ENCODE peak calls at places on chromosomes 12 and 14, in seven cellular contexts. One of them, this sample, is unnamed.

GRCh38 chr12:51549637-51550036 is 41.4 kb upstream of the SCN8A start:
- DNase-seq in astrocyte of the spinal cord: peak; percentile 3
- DNase-seq in naive thymus-derived CD4-positive, alpha-beta T cell: no peak
- DNase-seq in fibroblast of lung: no peak
- DNase-seq in Karpas-422: no peak
- DNase-seq in hepatocyte: no peak
- DNase-seq in HFF-Myc: no peak
- DNase-seq in this sample: no peak

GRCh38 chr14:32934891-32935633 is 3.6 kb upstream of the NPAS3 start:
- DNase-seq in astrocyte of the spinal cord: no peak
- DNase-seq in naive thymus-derived CD4-positive, alpha-beta T cell: no peak
- DNase-seq in fibroblast of lung: no peak
- DNase-seq in Karpas-422: no peak
- DNase-seq in hepatocyte: no peak
- DNase-seq in HFF-Myc: no peak
- DNase-seq in this sample: no peak

GRCh38 chr12:101925352-101925751 is 48.0 kb downstream of the DRAM1 start:
- DNase-seq in astrocyte of the spinal cord: peak; percentile 86
- DNase-seq in naive thymus-derived CD4-positive, alpha-beta T cell: no peak
- DNase-seq in fibroblast of lung: peak; percentile 94
- DNase-seq in Karpas-422: no peak
- DNase-seq in hepatocyte: peak; percentile 60
- DNase-seq in HFF-Myc: peak; percentile 66
- DNase-seq in this sample: no peak

GRCh38 chr14:65164825-65165135 is 62.5 kb upstream of the MAX start:
- DNase-seq in astrocyte of the spinal cord: no peak
- DNase-seq in naive thymus-derived CD4-positive, alpha-beta T cell: no peak
- DNase-seq in fibroblast of lung: no peak
- DNase-seq in Karpas-422: no peak
- DNase-seq in hepatocyte: no peak
- DNase-seq in HFF-Myc: no peak
- DNase-seq in this sample: no peak

GRCh38 chr12:121949643-121950397 is 31.4 kb downstream of the CFAP251 start:
- DNase-seq in astrocyte of the spinal cord: peak; percentile 87
- DNase-seq in naive thymus-derived CD4-positive, alpha-beta T cell: no peak
- DNase-seq in fibroblast of lung: peak; percentile 87
- DNase-seq in Karpas-422: no peak
- DNase-seq in hepatocyte: peak; percentile 62
- DNase-seq in HFF-Myc: peak; percentile 54
- DNase-seq in this sample: no peak

GRCh38 chr12:71791473-71792150 is 36.9 kb downstream of the RAB21 start:
- DNase-seq in astrocyte of the spinal cord: no peak
- DNase-seq in naive thymus-derived CD4-positive, alpha-beta T cell: no peak
- DNase-seq in fibroblast of lung: no peak
- DNase-seq in Karpas-422: no peak
- DNase-seq in hepatocyte: no peak
- DNase-seq in HFF-Myc: no peak
- DNase-seq in this sample: no peak

GRCh38 chr14:70782361-70782760 is 27.0 kb downstream of the MAP3K9 start:
- DNase-seq in astrocyte of the spinal cord: peak; percentile 89
- DNase-seq in naive thymus-derived CD4-positive, alpha-beta T cell: no peak
- DNase-seq in fibroblast of lung: no peak
- DNase-seq in Karpas-422: no peak
- DNase-seq in hepatocyte: no peak
- DNase-seq in HFF-Myc: no peak
- DNase-seq in this sample: no peak

GRCh38 chr12:67630373-67631088 is 18.0 kb upstream of the DYRK2 start:
- DNase-seq in astrocyte of the spinal cord: peak; percentile 13
- DNase-seq in naive thymus-derived CD4-positive, alpha-beta T cell: peak; percentile 96
- DNase-seq in fibroblast of lung: peak; percentile 3
- DNase-seq in Karpas-422: peak; percentile 61
- DNase-seq in hepatocyte: no peak
- DNase-seq in HFF-Myc: peak; percentile 10
- DNase-seq in this sample: no peak

GRCh38 chr12:32566663-32567634 is 112.2 kb upstream of the DNM1L start:
- DNase-seq in astrocyte of the spinal cord: no peak
- DNase-seq in naive thymus-derived CD4-positive, alpha-beta T cell: no peak
- DNase-seq in fibroblast of lung: no peak
- DNase-seq in Karpas-422: no peak
- DNase-seq in hepatocyte: no peak
- DNase-seq in HFF-Myc: no peak
- DNase-seq in this sample: no peak

GRCh38 chr14:59631237-59631636 is 54.6 kb upstream of the CCDC175 start:
- DNase-seq in astrocyte of the spinal cord: no peak
- DNase-seq in naive thymus-derived CD4-positive, alpha-beta T cell: no peak
- DNase-seq in fibroblast of lung: peak; percentile 0
- DNase-seq in Karpas-422: peak; percentile 63
- DNase-seq in hepatocyte: no peak
- DNase-seq in HFF-Myc: no peak
- DNase-seq in this sample: no peak

GRCh38 chr14:65131176-65131765 is 29.0 kb upstream of the MAX start:
- DNase-seq in astrocyte of the spinal cord: peak; percentile 21
- DNase-seq in naive thymus-derived CD4-positive, alpha-beta T cell: no peak
- DNase-seq in fibroblast of lung: peak; percentile 6
- DNase-seq in Karpas-422: no peak
- DNase-seq in hepatocyte: peak; percentile 75
- DNase-seq in HFF-Myc: peak; percentile 32
- DNase-seq in this sample: no peak

GRCh38 chr14:35695647-35696046 is 113.4 kb downstream of the RALGAPA1 start:
- DNase-seq in astrocyte of the spinal cord: no peak
- DNase-seq in naive thymus-derived CD4-positive, alpha-beta T cell: no peak
- DNase-seq in fibroblast of lung: no peak
- DNase-seq in Karpas-422: no peak
- DNase-seq in hepatocyte: no peak
- DNase-seq in HFF-Myc: no peak
- DNase-seq in this sample: no peak

GRCh38 chr12:115394498-115395220 is 710.7 kb upstream of the TBX3 start:
- DNase-seq in astrocyte of the spinal cord: no peak
- DNase-seq in naive thymus-derived CD4-positive, alpha-beta T cell: no peak
- DNase-seq in fibroblast of lung: peak; percentile 30
- DNase-seq in Karpas-422: no peak
- DNase-seq in hepatocyte: peak; percentile 41
- DNase-seq in HFF-Myc: no peak
- DNase-seq in this sample: no peak

GRCh38 chr14:99043258-99043615 is 228.8 kb downstream of the BCL11B start:
- DNase-seq in astrocyte of the spinal cord: no peak
- DNase-seq in naive thymus-derived CD4-positive, alpha-beta T cell: no peak
- DNase-seq in fibroblast of lung: no peak
- DNase-seq in Karpas-422: no peak
- DNase-seq in hepatocyte: no peak
- DNase-seq in HFF-Myc: no peak
- DNase-seq in this sample: peak; percentile 27

GRCh38 chr12:53579545-53579955 is 46.6 kb downstream of the ATF7 start:
- DNase-seq in astrocyte of the spinal cord: no peak
- DNase-seq in naive thymus-derived CD4-positive, alpha-beta T cell: no peak
- DNase-seq in fibroblast of lung: no peak
- DNase-seq in Karpas-422: no peak
- DNase-seq in hepatocyte: no peak
- DNase-seq in HFF-Myc: no peak
- DNase-seq in this sample: no peak

GRCh38 chr12:2382391-2383155 is 329.8 kb downstream of the CACNA1C start:
- DNase-seq in astrocyte of the spinal cord: no peak
- DNase-seq in naive thymus-derived CD4-positive, alpha-beta T cell: no peak
- DNase-seq in fibroblast of lung: peak; percentile 20
- DNase-seq in Karpas-422: peak; percentile 47
- DNase-seq in hepatocyte: no peak
- DNase-seq in HFF-Myc: no peak
- DNase-seq in this sample: no peak

GRCh38 chr12:118375348-118375747 is 1.0 kb upstream of the SUDS3 start:
- DNase-seq in astrocyte of the spinal cord: no peak
- DNase-seq in naive thymus-derived CD4-positive, alpha-beta T cell: no peak
- DNase-seq in fibroblast of lung: no peak
- DNase-seq in Karpas-422: no peak
- DNase-seq in hepatocyte: no peak
- DNase-seq in HFF-Myc: no peak
- DNase-seq in this sample: no peak
- H3K4me3 ChIP-seq in astrocyte of the spinal cord: no peak overlapping the region
- H3K4me3 ChIP-seq in naive thymus-derived CD4-positive, alpha-beta T cell: no peak overlapping the region
- H3K4me3 ChIP-seq in fibroblast of lung: no peak overlapping the region
- H3K4me3 ChIP-seq in Karpas-422: peak overlapping the region; percentile 86
- H3K4me3 ChIP-seq in hepatocyte: no peak overlapping the region
- H3K4me3 ChIP-seq in HFF-Myc: peak overlapping the region; percentile 82
- H3K4me3 ChIP-seq in this sample: no peak overlapping the region

GRCh38 chr12:13097526-13097925 is 5.9 kb downstream of the GSG1 start:
- DNase-seq in astrocyte of the spinal cord: no peak
- DNase-seq in naive thymus-derived CD4-positive, alpha-beta T cell: no peak
- DNase-seq in fibroblast of lung: no peak
- DNase-seq in Karpas-422: no peak
- DNase-seq in hepatocyte: no peak
- DNase-seq in HFF-Myc: no peak
- DNase-seq in this sample: no peak
- H3K4me3 ChIP-seq in astrocyte of the spinal cord: no peak overlapping the region
- H3K4me3 ChIP-seq in naive thymus-derived CD4-positive, alpha-beta T cell: no peak overlapping the region
- H3K4me3 ChIP-seq in fibroblast of lung: peak overlapping the region; percentile 47
- H3K4me3 ChIP-seq in Karpas-422: peak overlapping the region; percentile 70
- H3K4me3 ChIP-seq in hepatocyte: no peak overlapping the region
- H3K4me3 ChIP-seq in HFF-Myc: peak overlapping the region; percentile 10
- H3K4me3 ChIP-seq in this sample: peak overlapping the region; percentile 36

DNA sequence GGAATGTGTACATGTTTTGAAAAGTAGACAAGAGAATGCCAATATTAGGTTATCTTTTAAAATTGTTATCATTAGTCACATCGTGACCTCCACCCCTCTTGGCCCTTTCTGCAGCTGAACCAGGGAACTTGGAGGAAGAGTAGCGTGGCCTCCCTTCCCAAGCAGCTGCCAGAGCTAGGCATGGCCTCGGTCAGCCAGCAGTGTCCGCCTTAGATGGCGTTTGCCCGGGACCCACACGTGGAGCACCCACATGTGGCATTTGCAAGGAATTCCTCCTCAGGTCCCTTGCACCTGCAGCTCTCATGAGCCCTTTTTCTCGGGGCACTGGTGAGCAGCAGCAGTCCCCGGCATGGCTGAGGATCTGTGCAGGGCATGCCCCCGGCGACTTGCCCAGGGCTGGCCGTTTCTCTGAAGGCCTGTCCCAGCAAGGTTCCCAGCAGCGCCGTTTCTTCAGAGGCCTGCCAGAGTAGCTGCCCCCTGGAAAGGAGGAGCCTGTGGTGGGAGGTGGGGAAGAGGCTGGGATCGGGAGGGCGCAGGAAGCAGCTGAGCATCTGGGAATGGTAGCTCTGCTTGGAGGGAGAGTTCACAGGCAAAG is 10.8 kb downstream of the JDP2 start:
- DNase-seq in astrocyte of the spinal cord: no peak
- DNase-seq in naive thymus-derived CD4-positive, alpha-beta T cell: no peak
- DNase-seq in fibroblast of lung: no peak
- DNase-seq in Karpas-422: no peak
- DNase-seq in hepatocyte: no peak
- DNase-seq in HFF-Myc: no peak
- DNase-seq in this sample: no peak
- H3K4me3 ChIP-seq in astrocyte of the spinal cord: no peak overlapping the region
- H3K4me3 ChIP-seq in naive thymus-derived CD4-positive, alpha-beta T cell: no peak overlapping the region
- H3K4me3 ChIP-seq in fibroblast of lung: no peak overlapping the region
- H3K4me3 ChIP-seq in Karpas-422: no peak overlapping the region
- H3K4me3 ChIP-seq in hepatocyte: no peak overlapping the region
- H3K4me3 ChIP-seq in HFF-Myc: no peak overlapping the region
- H3K4me3 ChIP-seq in this sample: no peak overlapping the region

DNA sequence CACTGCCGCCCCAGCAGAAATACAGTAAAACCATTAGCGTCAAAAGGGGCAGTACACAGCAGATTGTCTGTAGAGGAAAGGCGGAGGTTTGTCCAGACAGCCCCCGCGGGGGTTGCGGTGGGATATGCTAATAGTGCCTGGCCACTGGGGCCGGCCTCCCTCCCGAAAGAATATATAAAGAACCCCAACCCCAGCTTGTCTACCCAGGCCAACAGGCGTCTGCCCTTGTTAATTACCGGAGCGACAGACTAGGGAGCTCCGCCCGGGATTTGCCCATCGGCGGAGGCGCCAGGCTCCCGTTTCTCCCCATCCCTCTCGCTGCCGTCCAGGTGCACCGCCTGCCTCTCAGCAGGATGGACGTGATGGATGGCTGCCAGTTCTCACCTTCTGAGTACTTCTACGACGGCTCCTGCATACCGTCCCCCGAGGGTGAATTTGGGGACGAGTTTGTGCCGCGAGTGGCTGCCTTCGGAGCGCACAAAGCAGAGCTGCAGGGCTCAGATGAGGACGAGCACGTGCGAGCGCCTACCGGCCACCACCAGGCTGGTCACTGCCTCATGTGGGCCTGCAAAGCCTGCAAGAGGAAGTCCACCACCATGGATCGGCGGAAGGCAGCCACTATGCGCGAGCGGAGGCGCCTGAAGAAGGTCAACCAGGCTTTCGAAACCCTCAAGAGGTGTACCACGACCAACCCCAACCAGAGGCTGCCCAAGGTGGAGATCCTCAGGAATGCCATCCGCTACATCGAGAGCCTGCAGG is at the start of gene MYF5:
- DNase-seq in astrocyte of the spinal cord: no peak
- DNase-seq in naive thymus-derived CD4-positive, alpha-beta T cell: no peak
- DNase-seq in fibroblast of lung: no peak
- DNase-seq in Karpas-422: no peak
- DNase-seq in hepatocyte: no peak
- DNase-seq in HFF-Myc: no peak
- DNase-seq in this sample: no peak
- H3K4me3 ChIP-seq in astrocyte of the spinal cord: no peak within 1 kb of the TSS
- H3K4me3 ChIP-seq in naive thymus-derived CD4-positive, alpha-beta T cell: no peak within 1 kb of the TSS
- H3K4me3 ChIP-seq in fibroblast of lung: no peak within 1 kb of the TSS
- H3K4me3 ChIP-seq in Karpas-422: no peak within 1 kb of the TSS
- H3K4me3 ChIP-seq in hepatocyte: no peak within 1 kb of the TSS
- H3K4me3 ChIP-seq in HFF-Myc: no peak within 1 kb of the TSS
- H3K4me3 ChIP-seq in this sample: no peak within 1 kb of the TSS

This sample was measured in ascending aorta.